ENCODE peak calls at places on chromosomes 16 and 17, in seven cellular contexts. N is T-helper 1 cell; M is left cardiac atrium; K is heart left ventricle; T is psoas muscle; C is GM18507; W is stimulated activated CD4-positive, alpha-beta T cell treated with anti-CD3 and anti-CD28 coated beads, TNF-alpha, amount 100 ng/mL, for 48 hours. Z is an unnamed sample.

GRCh38 chr16:56547949-56548567 is 16.8 kb upstream of the MT4 start:
- DNase-seq in M (no peak), C (no peak), N (no peak), T (no peak), K (no peak), W (no peak), Z (no peak)

GRCh38 chr17:33292981-33293867 is at the start of gene ASIC2:
- DNase-seq in N (no peak), W (no peak), K (no peak), T (peak), M (no peak), C (no peak), Z (peak)

GRCh38 chr17:4937553-4937952 is 2.3 kb downstream of the SLC25A11 start:
- DNase-seq in C (no peak), W (no peak), M (no peak), T (no peak), N (no peak), K (no peak), Z (no peak)

GRCh38 chr16:48384982-48385271 is 286 bp downstream of the SIAH1 start:
- DNase-seq in K (no peak), M (peak), N (no peak), W (no peak), C (no peak), T (no peak), Z (no peak)

GRCh38 chr16:11780988-11781680 is 15.9 kb downstream of the ZC3H7A start:
- DNase-seq in T (no peak), C (no peak), N (no peak), W (no peak), M (no peak), K (no peak), Z (no peak)

GRCh38 chr17:82863941-82864720 is 24.3 kb upstream of the ZNF750 start:
- DNase-seq in N (peak), C (peak), W (peak), M (no peak), K (no peak), T (no peak), Z (peak)

GRCh38 chr16:58490100-58490499 is 9.8 kb upstream of the NDRG4 start:
- DNase-seq in W (no peak), M (no peak), K (no peak), C (no peak), T (no peak), N (no peak), Z (no peak)

GRCh38 chr17:11294826-11295225 is 53.8 kb downstream of the SHISA6 start:
- DNase-seq in M (no peak), T (no peak), W (no peak), C (no peak), N (no peak), K (no peak), Z (no peak)

GRCh38 chr17:5282639-5283217 is 644 bp downstream of the RABEP1 start:
- DNase-seq in M (peak), K (peak), T (peak), C (no peak), N (no peak), W (no peak), Z (no peak)

GRCh38 chr17:83181991-83182619 is 102.7 kb downstream of the METRNL start:
- DNase-seq in T (no peak), M (peak), C (no peak), N (no peak), K (no peak), W (no peak), Z (no peak)

GRCh38 chr16:5502467-5502869 is 404.9 kb upstream of the EEF2KMT start:
- DNase-seq in M (no peak), C (no peak), T (no peak), W (no peak), K (no peak), N (no peak), Z (no peak)

GRCh38 chr17:3730881-3731429 is 7.3 kb downstream of the HASPIN start:
- DNase-seq in C (no peak), M (no peak), T (no peak), N (no peak), W (no peak), K (no peak), Z (no peak)

GRCh38 chr17:78501241-78502036 is 75.8 kb downstream of the DNAH17 start:
- DNase-seq in W (no peak), T (no peak), K (no peak), N (no peak), M (no peak), C (no peak), Z (no peak)

GRCh38 chr17:80818871-80819270 is 172.8 kb upstream of the CHMP6 start:
- DNase-seq in K (no peak), W (no peak), N (no peak), T (no peak), M (no peak), C (no peak), Z (no peak)

GRCh38 chr16:11717811-11718210 is 24.8 kb downstream of the TXNDC11 start:
- DNase-seq in C (no peak), W (no peak), N (no peak), K (no peak), T (no peak), M (no peak), Z (no peak)

GRCh38 chr17:80694085-80694991 is 149.7 kb downstream of the RPTOR start:
- DNase-seq in T (no peak), N (no peak), K (no peak), W (no peak), M (no peak), C (no peak), Z (no peak)